ENCODE peak calls at places on chromosomes 1 and 21, in seven cellular contexts. One of them, this sample, is unnamed.

GRCh38 chr1:241706967-241707366 is 54.9 kb downstream of the WDR64 start:
- DNase-seq in astrocyte: peak
- DNase-seq in fibroblast of lung: no peak
- DNase-seq in A549: peak
- DNase-seq in neural progenitor cell: no peak
- DNase-seq in mesenchymal stem cell: peak
- DNase-seq in K562: no peak
- DNase-seq in this sample: peak

GRCh38 chr1:12276225-12276624 is 46.4 kb downstream of the VPS13D start:
- DNase-seq in mesenchymal stem cell: peak
- DNase-seq in fibroblast of lung: peak
- DNase-seq in neural progenitor cell: peak
- DNase-seq in K562: peak
- DNase-seq in A549: peak
- DNase-seq in astrocyte: no peak
- DNase-seq in this sample: no peak

GRCh38 chr1:205199090-205199930 is 12.2 kb downstream of the DSTYK start:
- DNase-seq in neural progenitor cell: no peak
- DNase-seq in fibroblast of lung: no peak
- DNase-seq in A549: no peak
- DNase-seq in astrocyte: no peak
- DNase-seq in mesenchymal stem cell: no peak
- DNase-seq in K562: peak
- DNase-seq in this sample: no peak

GRCh38 chr1:54255026-54255425 is 55.1 kb downstream of the MRPL37 start:
- DNase-seq in fibroblast of lung: peak
- DNase-seq in mesenchymal stem cell: peak
- DNase-seq in neural progenitor cell: no peak
- DNase-seq in K562: no peak
- DNase-seq in A549: no peak
- DNase-seq in astrocyte: peak
- DNase-seq in this sample: no peak

GRCh38 chr1:31207590-31207989 is 32.1 kb downstream of the NKAIN1 start:
- DNase-seq in neural progenitor cell: no peak
- DNase-seq in K562: no peak
- DNase-seq in mesenchymal stem cell: no peak
- DNase-seq in fibroblast of lung: no peak
- DNase-seq in A549: no peak
- DNase-seq in astrocyte: no peak
- DNase-seq in this sample: no peak

GRCh38 chr1:54649130-54649898 is 7.7 kb downstream of the MROH7 start:
- DNase-seq in mesenchymal stem cell: no peak
- DNase-seq in astrocyte: no peak
- DNase-seq in fibroblast of lung: no peak
- DNase-seq in A549: peak
- DNase-seq in neural progenitor cell: no peak
- DNase-seq in K562: no peak
- DNase-seq in this sample: no peak

GRCh38 chr1:247721222-247721621 is 4.8 kb upstream of the OR6F1 start:
- DNase-seq in K562: no peak
- DNase-seq in fibroblast of lung: no peak
- DNase-seq in neural progenitor cell: no peak
- DNase-seq in A549: no peak
- DNase-seq in astrocyte: no peak
- DNase-seq in mesenchymal stem cell: no peak
- DNase-seq in this sample: no peak

GRCh38 chr1:36793452-36793851 is 240.9 kb downstream of the GRIK3 start:
- DNase-seq in fibroblast of lung: no peak
- DNase-seq in mesenchymal stem cell: no peak
- DNase-seq in astrocyte: no peak
- DNase-seq in neural progenitor cell: no peak
- DNase-seq in A549: no peak
- DNase-seq in K562: no peak
- DNase-seq in this sample: no peak

GRCh38 chr1:88608139-88608943 is 75.7 kb upstream of the PKN2 start:
- DNase-seq in A549: peak
- DNase-seq in fibroblast of lung: peak
- DNase-seq in K562: peak
- DNase-seq in astrocyte: peak
- DNase-seq in neural progenitor cell: peak
- DNase-seq in mesenchymal stem cell: peak
- DNase-seq in this sample: no peak

GRCh38 chr1:151164732-151165280 is 896 bp downstream of the LYSMD1 start:
- DNase-seq in astrocyte: no peak
- DNase-seq in neural progenitor cell: no peak
- DNase-seq in mesenchymal stem cell: no peak
- DNase-seq in K562: no peak
- DNase-seq in fibroblast of lung: peak
- DNase-seq in A549: no peak
- DNase-seq in this sample: no peak

GRCh38 chr1:84715620-84716019 is 25.4 kb upstream of the SSX2IP start:
- DNase-seq in K562: peak
- DNase-seq in mesenchymal stem cell: no peak
- DNase-seq in fibroblast of lung: no peak
- DNase-seq in A549: no peak
- DNase-seq in astrocyte: no peak
- DNase-seq in neural progenitor cell: peak
- DNase-seq in this sample: no peak

GRCh38 chr21:28521932-28522826 is 470.5 kb downstream of the LTN1 start:
- DNase-seq in fibroblast of lung: peak
- DNase-seq in astrocyte: no peak
- DNase-seq in A549: no peak
- DNase-seq in mesenchymal stem cell: peak
- DNase-seq in K562: no peak
- DNase-seq in neural progenitor cell: peak
- DNase-seq in this sample: no peak

GRCh38 chr1:65827346-65827745 is 34.7 kb downstream of the PDE4B start:
- DNase-seq in astrocyte: peak
- DNase-seq in K562: no peak
- DNase-seq in A549: no peak
- DNase-seq in neural progenitor cell: no peak
- DNase-seq in mesenchymal stem cell: no peak
- DNase-seq in fibroblast of lung: no peak
- DNase-seq in this sample: no peak

GRCh38 chr21:35635261-35635660 is 425.1 kb downstream of the SETD4 start:
- DNase-seq in fibroblast of lung: peak
- DNase-seq in A549: peak
- DNase-seq in astrocyte: peak
- DNase-seq in neural progenitor cell: no peak
- DNase-seq in K562: no peak
- DNase-seq in mesenchymal stem cell: peak
- DNase-seq in this sample: peak

GRCh38 chr1:19262047-19262446 is 10.4 kb downstream of the MRTO4 start:
- DNase-seq in mesenchymal stem cell: no peak
- DNase-seq in K562: peak
- DNase-seq in neural progenitor cell: no peak
- DNase-seq in A549: no peak
- DNase-seq in astrocyte: no peak
- DNase-seq in fibroblast of lung: no peak
- DNase-seq in this sample: no peak

GRCh38 chr1:154999651-155000474 is 2.7 kb upstream of the ZBTB7B start:
- DNase-seq in neural progenitor cell: peak
- DNase-seq in mesenchymal stem cell: peak
- DNase-seq in fibroblast of lung: no peak
- DNase-seq in K562: peak
- DNase-seq in astrocyte: no peak
- DNase-seq in A549: peak
- DNase-seq in this sample: no peak

GRCh38 chr1:169148472-169149252 is 42.2 kb downstream of the ATP1B1 start:
- DNase-seq in A549: peak
- DNase-seq in K562: peak
- DNase-seq in astrocyte: no peak
- DNase-seq in mesenchymal stem cell: no peak
- DNase-seq in fibroblast of lung: peak
- DNase-seq in neural progenitor cell: no peak
- DNase-seq in this sample: no peak
- H3K4me2 ChIP-seq in A549: peak
- H3K4me2 ChIP-seq in K562: no peak
- H3K4me2 ChIP-seq in astrocyte: no peak
- H3K4me2 ChIP-seq in mesenchymal stem cell: no peak
- H3K4me2 ChIP-seq in fibroblast of lung: no peak
- H3K4me2 ChIP-seq in neural progenitor cell: no peak
- H3K4me2 ChIP-seq in this sample: no peak

DNA sequence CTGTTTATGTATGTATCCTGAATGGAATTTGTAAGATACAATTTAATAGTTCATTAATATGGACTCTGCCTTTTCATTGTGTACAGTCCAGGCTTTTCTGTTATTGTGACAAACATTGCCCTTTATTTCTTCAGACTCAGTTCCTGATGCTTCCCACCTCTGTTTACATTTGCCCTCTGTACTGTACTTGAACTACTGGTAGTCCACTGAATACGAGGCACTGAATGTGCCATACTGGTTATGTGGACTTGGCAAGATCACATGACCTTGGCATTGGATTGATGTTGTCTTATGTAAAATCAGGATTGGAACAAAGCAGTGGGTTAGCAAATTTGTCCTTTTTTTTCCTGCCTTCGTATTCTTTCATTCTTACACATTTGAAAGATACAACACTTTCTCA is 27.8 kb downstream of the RALGPS2 start:
- DNase-seq in neural progenitor cell: no peak
- DNase-seq in astrocyte: no peak
- DNase-seq in A549: no peak
- DNase-seq in fibroblast of lung: no peak
- DNase-seq in K562: no peak
- DNase-seq in mesenchymal stem cell: no peak
- DNase-seq in this sample: no peak
- H3K4me2 ChIP-seq in neural progenitor cell: no peak
- H3K4me2 ChIP-seq in astrocyte: no peak
- H3K4me2 ChIP-seq in A549: no peak
- H3K4me2 ChIP-seq in fibroblast of lung: no peak
- H3K4me2 ChIP-seq in K562: no peak
- H3K4me2 ChIP-seq in mesenchymal stem cell: no peak
- H3K4me2 ChIP-seq in this sample: no peak

GRCh38 chr1:9244501-9245229 is 10.1 kb downstream of the H6PD start:
- DNase-seq in fibroblast of lung: no peak
- DNase-seq in astrocyte: no peak
- DNase-seq in neural progenitor cell: no peak
- DNase-seq in mesenchymal stem cell: peak
- DNase-seq in K562: no peak
- DNase-seq in A549: no peak
- DNase-seq in this sample: no peak
- H3K4me2 ChIP-seq in fibroblast of lung: no peak
- H3K4me2 ChIP-seq in astrocyte: no peak
- H3K4me2 ChIP-seq in neural progenitor cell: no peak
- H3K4me2 ChIP-seq in mesenchymal stem cell: no peak
- H3K4me2 ChIP-seq in K562: no peak
- H3K4me2 ChIP-seq in A549: no peak
- H3K4me2 ChIP-seq in this sample: no peak

GRCh38 chr1:109229531-109230127 is 15.9 kb downstream of the SARS1 start:
- DNase-seq in K562: no peak
- DNase-seq in mesenchymal stem cell: no peak
- DNase-seq in astrocyte: no peak
- DNase-seq in A549: no peak
- DNase-seq in neural progenitor cell: peak
- DNase-seq in fibroblast of lung: no peak
- DNase-seq in this sample: no peak

GRCh38 chr1:109225248-109226077 is 11.7 kb downstream of the SARS1 start:
- DNase-seq in neural progenitor cell: no peak
- DNase-seq in fibroblast of lung: no peak
- DNase-seq in mesenchymal stem cell: no peak
- DNase-seq in A549: no peak
- DNase-seq in K562: no peak
- DNase-seq in astrocyte: no peak
- DNase-seq in this sample: no peak

GRCh38 chr1:109228167-109228566 is 14.4 kb downstream of the SARS1 start:
- DNase-seq in A549: no peak
- DNase-seq in K562: no peak
- DNase-seq in fibroblast of lung: no peak
- DNase-seq in mesenchymal stem cell: no peak
- DNase-seq in astrocyte: peak
- DNase-seq in neural progenitor cell: no peak
- DNase-seq in this sample: no peak

GRCh38 chr1:109231085-109231484 is 17.4 kb downstream of the SARS1 start:
- DNase-seq in K562: no peak
- DNase-seq in astrocyte: no peak
- DNase-seq in A549: no peak
- DNase-seq in fibroblast of lung: no peak
- DNase-seq in neural progenitor cell: no peak
- DNase-seq in mesenchymal stem cell: no peak
- DNase-seq in this sample: no peak

DNA sequence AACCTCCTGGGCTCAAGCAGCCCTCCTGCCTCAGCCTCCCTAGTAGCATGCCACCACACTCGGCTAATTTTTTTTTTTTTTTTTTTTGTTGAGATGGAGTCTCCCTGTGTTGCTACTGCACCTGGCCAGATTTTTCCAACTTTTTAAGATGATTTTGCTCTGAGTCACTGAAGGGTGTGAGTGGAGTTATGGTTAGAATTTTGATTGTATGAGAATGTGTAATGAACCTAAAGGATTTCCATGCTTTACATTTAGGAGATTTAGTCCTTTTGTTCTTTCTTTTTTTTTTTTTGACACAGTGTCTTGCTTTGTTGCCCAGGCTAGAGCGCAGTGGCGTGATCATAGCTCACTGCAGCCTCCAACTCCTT is 12.3 kb downstream of the SARS1 start:
- DNase-seq in A549: no peak
- DNase-seq in fibroblast of lung: no peak
- DNase-seq in K562: no peak
- DNase-seq in neural progenitor cell: no peak
- DNase-seq in astrocyte: no peak
- DNase-seq in mesenchymal stem cell: no peak
- DNase-seq in this sample: no peak
- H3K4me2 ChIP-seq in A549: no peak
- H3K4me2 ChIP-seq in fibroblast of lung: no peak
- H3K4me2 ChIP-seq in K562: no peak
- H3K4me2 ChIP-seq in neural progenitor cell: no peak
- H3K4me2 ChIP-seq in astrocyte: peak
- H3K4me2 ChIP-seq in mesenchymal stem cell: no peak
- H3K4me2 ChIP-seq in this sample: peak

GRCh38 chr1:64482720-64483119 is 12.8 kb downstream of the CACHD1 start:
- DNase-seq in astrocyte: peak
- DNase-seq in fibroblast of lung: no peak
- DNase-seq in K562: no peak
- DNase-seq in A549: no peak
- DNase-seq in mesenchymal stem cell: peak
- DNase-seq in neural progenitor cell: no peak
- DNase-seq in this sample: no peak
- H3K4me2 ChIP-seq in astrocyte: peak
- H3K4me2 ChIP-seq in fibroblast of lung: no peak
- H3K4me2 ChIP-seq in K562: no peak
- H3K4me2 ChIP-seq in A549: no peak
- H3K4me2 ChIP-seq in mesenchymal stem cell: no peak
- H3K4me2 ChIP-seq in neural progenitor cell: no peak
- H3K4me2 ChIP-seq in this sample: no peak